ENCODE peak calls at places on chromosome 5, in six cellular contexts. S, X, U, I, F and Z are unnamed samples. For H3K4me1, the result is how much of the 10 kb centered on the place peaks cover.

GRCh38 chr5:9852686-9853085 is 222.5 kb upstream of the TAS2R1 start:
- DNase-seq in S (no peak), X (no peak), U (no peak), I (no peak), F (no peak), Z (no peak)

GRCh38 chr5:148979104-148979723 is 83.6 kb downstream of the SH3TC2 start:
- DNase-seq in S (no peak), X (no peak), U (no peak), I (no peak), F (no peak), Z (no peak)

GRCh38 chr5:1793301-1793740 is 6.3 kb downstream of the MRPL36 start:
- DNase-seq in S (no peak), X (no peak), U (no peak), I (peak), F (peak), Z (no peak)

GRCh38 chr5:84622485-84622884 is 237.8 kb upstream of the EDIL3 start:
- DNase-seq in S (no peak), X (no peak), U (no peak), I (no peak), F (no peak), Z (no peak)

GRCh38 chr5:103774736-103775135 is 212.1 kb upstream of the NUDT12 start:
- DNase-seq in S (no peak), X (no peak), U (no peak), I (no peak), F (no peak), Z (no peak)

GRCh38 chr5:97545856-97546570 is 363.0 kb upstream of the RIOK2 start:
- DNase-seq in S (no peak), X (no peak), U (no peak), I (no peak), F (no peak), Z (no peak)

GRCh38 chr5:133250527-133250926 is 198.7 kb downstream of the HSPA4 start:
- DNase-seq in S (no peak), X (no peak), U (no peak), I (no peak), F (no peak), Z (no peak)

GRCh38 chr5:159324097-159324760 is 6.1 kb downstream of the IL12B start:
- DNase-seq in S (no peak), X (no peak), U (no peak), I (no peak), F (no peak), Z (no peak)

GRCh38 chr5:53453898-53454837 is 26.3 kb upstream of the FST start:
- DNase-seq in S (no peak), X (peak), U (no peak), I (no peak), F (no peak), Z (no peak)

GRCh38 chr5:43773032-43773830 is 170.3 kb downstream of the NNT start:
- DNase-seq in S (no peak), X (no peak), U (no peak), I (no peak), F (no peak), Z (no peak)

GRCh38 chr5:176542596-176543427 is 5.6 kb upstream of the RNF44 start:
- DNase-seq in S (no peak), X (peak), U (no peak), I (peak), F (no peak), Z (no peak)

GRCh38 chr5:180027449-180028089 is 44.0 kb downstream of the RNF130 start:
- DNase-seq in S (no peak), X (peak), U (no peak), I (no peak), F (no peak), Z (no peak)

GRCh38 chr5:172450453-172450852 is 3.9 kb downstream of the SH3PXD2B start:
- DNase-seq in S (no peak), X (no peak), U (no peak), I (no peak), F (peak), Z (no peak)

GRCh38 chr5:4544049-4544675 is 596.0 kb upstream of the ADAMTS16 start:
- DNase-seq in S (no peak), X (peak), U (no peak), I (no peak), F (no peak), Z (no peak)

GRCh38 chr5:27328480-27328879 is 290.1 kb upstream of the CDH9 start:
- DNase-seq in S (no peak), X (no peak), U (no peak), I (no peak), F (no peak), Z (no peak)

GRCh38 chr5:173869316-173869715 is 18.8 kb upstream of the CPEB4 start:
- DNase-seq in S (no peak), X (no peak), U (no peak), I (no peak), F (no peak), Z (no peak)

GRCh38 chr5:854217-854616 is 3.4 kb upstream of the ZDHHC11 start:
- DNase-seq in S (no peak), X (no peak), U (no peak), I (peak), F (no peak), Z (no peak)

GRCh38 chr5:12848709-12849108 is 944.5 kb upstream of the CTNND2 start:
- DNase-seq in S (no peak), X (no peak), U (no peak), I (no peak), F (no peak), Z (no peak)

GRCh38 chr5:56112526-56113121 is 117.9 kb upstream of the IL6ST start:
- DNase-seq in S (no peak), X (no peak), U (peak), I (no peak), F (no peak), Z (no peak)

GRCh38 chr5:178418471-178419010 is 171.7 kb downstream of the COL23A1 start:
- DNase-seq in S (peak), X (no peak), U (no peak), I (peak), F (peak), Z (no peak)

GRCh38 chr5:107542831-107543231 is 127.9 kb downstream of the EFNA5 start:
- DNase-seq in S (no peak), X (no peak), U (peak), I (peak), F (peak), Z (peak)

GRCh38 chr5:5436206-5436765 is 13.8 kb downstream of the ICE1 start:
- DNase-seq in S (no peak), X (no peak), U (no peak), I (no peak), F (no peak), Z (no peak)

GRCh38 chr5:133904641-133905040 is 63.8 kb downstream of the C5orf15 start:
- DNase-seq in S (no peak), X (no peak), U (no peak), I (no peak), F (no peak), Z (no peak)

GRCh38 chr5:143101740-143102386 is 301.6 kb downstream of the NR3C1 start:
- DNase-seq in S (no peak), X (no peak), U (no peak), I (no peak), F (no peak), Z (peak)
- H3K4me1 ChIP-seq in S (under half), X (under half), U (under half), I (under half), F (under half), Z (under half)

GRCh38 chr5:60685700-60686099 is 14.3 kb downstream of the DEPDC1B start:
- DNase-seq in S (no peak), X (no peak), U (no peak), I (no peak), F (no peak), Z (no peak)

GRCh38 chr5:60687927-60688720 is 11.8 kb downstream of the DEPDC1B start:
- DNase-seq in S (no peak), X (peak), U (peak), I (no peak), F (no peak), Z (no peak)

GRCh38 chr5:60685028-60685427 is 14.9 kb downstream of the DEPDC1B start:
- DNase-seq in S (no peak), X (no peak), U (no peak), I (no peak), F (no peak), Z (no peak)

GRCh38 chr5:60688980-60689379 is 11.0 kb downstream of the DEPDC1B start:
- DNase-seq in S (no peak), X (no peak), U (no peak), I (no peak), F (no peak), Z (no peak)

DNA sequence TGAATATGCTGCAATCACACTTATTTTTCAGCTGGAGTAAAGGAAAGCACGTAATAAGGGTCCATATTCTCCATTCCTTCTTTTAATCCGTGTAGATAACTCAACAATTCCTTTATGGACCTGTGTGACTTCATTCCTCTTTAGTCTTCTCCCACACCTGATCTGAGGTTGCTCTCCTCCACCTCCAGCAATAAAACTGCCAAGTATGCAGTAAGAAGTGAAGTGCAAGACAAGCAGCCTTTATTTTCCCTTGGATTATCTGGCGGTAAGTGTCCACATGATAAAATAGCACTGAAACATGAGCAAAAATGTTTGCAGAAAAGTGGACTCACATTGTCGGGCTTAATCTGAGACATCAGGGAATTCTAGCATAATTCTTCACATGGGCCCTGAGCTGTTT is 13.8 kb downstream of the DEPDC1B start:
- DNase-seq in S (no peak), X (no peak), U (no peak), I (no peak), F (no peak), Z (no peak)
- H3K4me1 ChIP-seq in S (under half), X (under half), U (under half), I (under half), F (under half), Z (under half)

GRCh38 chr5:57348376-57348775 is 134.2 kb downstream of the ACTBL2 start:
- DNase-seq in S (no peak), X (no peak), U (no peak), I (no peak), F (no peak), Z (no peak)

GRCh38 chr5:57340681-57341080 is 141.9 kb downstream of the ACTBL2 start:
- DNase-seq in S (no peak), X (no peak), U (no peak), I (no peak), F (no peak), Z (no peak)

GRCh38 chr5:57349214-57349613 is 133.4 kb downstream of the ACTBL2 start:
- DNase-seq in S (no peak), X (no peak), U (no peak), I (no peak), F (no peak), Z (no peak)

GRCh38 chr5:57341380-57341979 is 141.1 kb downstream of the ACTBL2 start:
- DNase-seq in S (no peak), X (no peak), U (no peak), I (no peak), F (no peak), Z (no peak)

GRCh38 chr5:57346336-57346735 is 136.3 kb downstream of the ACTBL2 start:
- DNase-seq in S (no peak), X (no peak), U (no peak), I (no peak), F (no peak), Z (no peak)
- H3K4me1 ChIP-seq in S (under half), X (under half), U (under half), I (under half), F (under half), Z (under half)

GRCh38 chr5:139652788-139653241 is 4.7 kb downstream of the CXXC5 start:
- DNase-seq in S (no peak), X (no peak), U (no peak), I (no peak), F (no peak), Z (no peak)

GRCh38 chr5:139654875-139655491 is 6.8 kb downstream of the CXXC5 start:
- DNase-seq in S (no peak), X (peak), U (no peak), I (no peak), F (no peak), Z (no peak)

GRCh38 chr5:139651863-139652787 is 4.0 kb downstream of the CXXC5 start:
- DNase-seq in S (peak), X (peak), U (peak), I (peak), F (peak), Z (peak)

GRCh38 chr5:139654464-139654863 is 6.3 kb downstream of the CXXC5 start:
- DNase-seq in S (no peak), X (no peak), U (no peak), I (no peak), F (no peak), Z (no peak)

GRCh38 chr5:139653616-139654015 is 5.5 kb downstream of the CXXC5 start:
- DNase-seq in S (no peak), X (peak), U (no peak), I (no peak), F (no peak), Z (no peak)
- H3K4me1 ChIP-seq in S (under half), X (half or more), U (half or more), I (under half), F (under half), Z (under half)

GRCh38 chr5:120415985-120416384 is 48.1 kb upstream of the PRR16 start:
- DNase-seq in S (no peak), X (no peak), U (no peak), I (no peak), F (no peak), Z (no peak)
- H3K4me1 ChIP-seq in S (under half), X (under half), U (under half), I (under half), F (under half), Z (under half)

GRCh38 chr5:142978726-142979125 is 208.5 kb downstream of the ARHGAP26 start:
- DNase-seq in S (no peak), X (no peak), U (no peak), I (no peak), F (no peak), Z (no peak)
- H3K4me1 ChIP-seq in S (under half), X (under half), U (under half), I (under half), F (under half), Z (under half)

DNA sequence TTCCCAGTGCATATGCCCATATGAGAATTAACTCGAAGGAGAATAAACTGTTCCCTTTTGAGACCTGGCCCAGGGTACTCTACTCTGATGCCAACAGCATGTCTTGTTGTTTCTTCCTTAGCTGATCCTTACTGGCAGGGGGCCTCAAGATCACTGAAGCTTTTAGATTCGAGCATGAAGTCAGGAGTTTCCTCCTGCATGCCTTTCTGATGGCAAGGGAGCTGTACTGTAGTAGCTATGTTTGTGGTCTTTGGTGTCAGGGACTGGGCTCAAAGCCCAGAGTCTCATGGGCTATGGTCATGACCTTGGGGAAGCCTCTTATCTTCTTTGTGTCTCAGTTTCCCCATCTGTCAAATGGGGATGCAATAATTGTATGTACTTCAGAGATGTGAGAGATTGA is 57.1 kb downstream of the DOCK2 start:
- DNase-seq in S (no peak), X (no peak), U (no peak), I (no peak), F (no peak), Z (no peak)
- H3K4me1 ChIP-seq in S (under half), X (under half), U (under half), I (under half), F (under half), Z (under half)

DNA sequence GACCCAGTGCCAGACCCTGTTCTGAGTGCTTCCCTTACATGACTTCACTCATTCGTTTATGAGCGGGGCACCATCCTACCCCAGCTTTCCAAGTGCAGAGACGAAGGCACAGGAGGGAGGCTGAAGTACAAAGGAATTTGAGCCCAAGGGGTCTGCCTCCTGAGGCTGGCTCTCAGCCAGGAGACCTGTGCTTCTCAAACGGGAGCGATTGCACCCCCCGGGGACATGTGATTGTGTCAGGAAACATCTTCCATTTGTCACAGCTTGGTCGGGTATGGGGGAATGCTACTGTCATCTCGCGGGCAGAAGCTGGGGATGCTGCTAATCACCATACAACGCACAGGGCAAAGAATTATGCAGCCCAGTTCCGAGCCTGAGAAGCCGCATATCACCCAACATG is 23.9 kb downstream of the ADCY2 start:
- DNase-seq in S (peak), X (peak), U (no peak), I (no peak), F (no peak), Z (no peak)
- H3K4me1 ChIP-seq in S (under half), X (under half), U (under half), I (under half), F (under half), Z (under half)